ENCODE peak calls at places on chromosome 1, in six cellular contexts. One of them, this sample, is unnamed. For H3K9me2 and H3K4me1, the result is how much of the 10 kb centered on the place peaks cover.

GRCh38 chr1:161119379-161120061 is 1.6 kb downstream of the NIT1 start:
- DNase-seq in hepatocyte: peak
- DNase-seq in SK-N-SH: peak
- DNase-seq in PC-9: no peak
- DNase-seq in PC-3: peak
- DNase-seq in HCT116: peak
- DNase-seq in this sample: peak

GRCh38 chr1:159205225-159205624 is 550 bp downstream of the ACKR1 start:
- DNase-seq in hepatocyte: no peak
- DNase-seq in SK-N-SH: no peak
- DNase-seq in PC-9: no peak
- DNase-seq in PC-3: no peak
- DNase-seq in HCT116: no peak
- DNase-seq in this sample: no peak

GRCh38 chr1:206002833-206003532 is at the start of gene RAB7B:
- DNase-seq in hepatocyte: peak
- DNase-seq in SK-N-SH: no peak
- DNase-seq in PC-9: no peak
- DNase-seq in PC-3: peak
- DNase-seq in HCT116: no peak
- DNase-seq in this sample: no peak

GRCh38 chr1:36687312-36687711 is 204.6 kb upstream of the CSF3R start:
- DNase-seq in hepatocyte: no peak
- DNase-seq in SK-N-SH: no peak
- DNase-seq in PC-9: no peak
- DNase-seq in PC-3: no peak
- DNase-seq in HCT116: no peak
- DNase-seq in this sample: no peak

GRCh38 chr1:42317308-42317707 is 17.7 kb downstream of the FOXJ3 start:
- DNase-seq in hepatocyte: no peak
- DNase-seq in SK-N-SH: no peak
- DNase-seq in PC-9: no peak
- DNase-seq in PC-3: no peak
- DNase-seq in HCT116: no peak
- DNase-seq in this sample: no peak

GRCh38 chr1:45365051-45365450 is 24.8 kb upstream of the MUTYH start:
- DNase-seq in hepatocyte: no peak
- DNase-seq in SK-N-SH: no peak
- DNase-seq in PC-9: no peak
- DNase-seq in PC-3: no peak
- DNase-seq in HCT116: no peak
- DNase-seq in this sample: no peak

GRCh38 chr1:95086949-95087533 is 14.3 kb upstream of the ALG14 start:
- DNase-seq in hepatocyte: peak
- DNase-seq in SK-N-SH: no peak
- DNase-seq in PC-9: peak
- DNase-seq in PC-3: peak
- DNase-seq in HCT116: no peak
- DNase-seq in this sample: no peak

GRCh38 chr1:102970496-102971078 is 137.7 kb downstream of the COL11A1 start:
- DNase-seq in hepatocyte: peak
- DNase-seq in SK-N-SH: peak
- DNase-seq in PC-9: peak
- DNase-seq in PC-3: peak
- DNase-seq in HCT116: peak
- DNase-seq in this sample: peak

GRCh38 chr1:107264561-107264960 is 123.7 kb downstream of the NTNG1 start:
- DNase-seq in hepatocyte: no peak
- DNase-seq in SK-N-SH: no peak
- DNase-seq in PC-9: no peak
- DNase-seq in PC-3: peak
- DNase-seq in HCT116: no peak
- DNase-seq in this sample: no peak

GRCh38 chr1:40042337-40042736 is 1.8 kb downstream of the CAP1 start:
- DNase-seq in hepatocyte: no peak
- DNase-seq in SK-N-SH: no peak
- DNase-seq in PC-9: no peak
- DNase-seq in PC-3: peak
- DNase-seq in HCT116: no peak
- DNase-seq in this sample: no peak

GRCh38 chr1:109821221-109821669 is 57.5 kb upstream of the EPS8L3 start:
- DNase-seq in hepatocyte: peak
- DNase-seq in SK-N-SH: no peak
- DNase-seq in PC-9: peak
- DNase-seq in PC-3: peak
- DNase-seq in HCT116: no peak
- DNase-seq in this sample: no peak

GRCh38 chr1:40763742-40764532 is 19.6 kb upstream of the KCNQ4 start:
- DNase-seq in hepatocyte: no peak
- DNase-seq in SK-N-SH: no peak
- DNase-seq in PC-9: no peak
- DNase-seq in PC-3: no peak
- DNase-seq in HCT116: no peak
- DNase-seq in this sample: no peak

GRCh38 chr1:43858324-43858723 is 75.3 kb upstream of the ARTN start:
- DNase-seq in hepatocyte: peak
- DNase-seq in SK-N-SH: peak
- DNase-seq in PC-9: peak
- DNase-seq in PC-3: peak
- DNase-seq in HCT116: no peak
- DNase-seq in this sample: no peak

GRCh38 chr1:154819628-154820590 is 50.2 kb downstream of the KCNN3 start:
- DNase-seq in hepatocyte: peak
- DNase-seq in SK-N-SH: peak
- DNase-seq in PC-9: peak
- DNase-seq in PC-3: peak
- DNase-seq in HCT116: peak
- DNase-seq in this sample: peak

GRCh38 chr1:24878775-24879742 is 51.0 kb downstream of the RUNX3 start:
- DNase-seq in hepatocyte: no peak
- DNase-seq in SK-N-SH: no peak
- DNase-seq in PC-9: no peak
- DNase-seq in PC-3: peak
- DNase-seq in HCT116: no peak
- DNase-seq in this sample: no peak

GRCh38 chr1:31765516-31765915 is 1.4 kb upstream of the ADGRB2 start:
- DNase-seq in hepatocyte: no peak
- DNase-seq in SK-N-SH: no peak
- DNase-seq in PC-9: no peak
- DNase-seq in PC-3: no peak
- DNase-seq in HCT116: no peak
- DNase-seq in this sample: no peak

GRCh38 chr1:237043846-237044636 is 2.1 kb downstream of the RYR2 start:
- DNase-seq in hepatocyte: no peak
- DNase-seq in SK-N-SH: peak
- DNase-seq in PC-9: no peak
- DNase-seq in PC-3: no peak
- DNase-seq in HCT116: no peak
- DNase-seq in this sample: no peak

GRCh38 chr1:71921935-71922559 is 360.3 kb downstream of the NEGR1 start:
- DNase-seq in hepatocyte: no peak
- DNase-seq in SK-N-SH: no peak
- DNase-seq in PC-9: no peak
- DNase-seq in PC-3: no peak
- DNase-seq in HCT116: no peak
- DNase-seq in this sample: no peak

GRCh38 chr1:236451796-236452373 is 57.8 kb downstream of the EDARADD start:
- DNase-seq in hepatocyte: no peak
- DNase-seq in SK-N-SH: peak
- DNase-seq in PC-9: no peak
- DNase-seq in PC-3: peak
- DNase-seq in HCT116: peak
- DNase-seq in this sample: peak

GRCh38 chr1:43274125-43274803 is 4.5 kb downstream of the TMEM125 start:
- DNase-seq in hepatocyte: no peak
- DNase-seq in SK-N-SH: no peak
- DNase-seq in PC-9: peak
- DNase-seq in PC-3: peak
- DNase-seq in HCT116: no peak
- DNase-seq in this sample: peak

GRCh38 chr1:201119206-201119814 is 7.1 kb upstream of the CACNA1S start:
- DNase-seq in hepatocyte: peak
- DNase-seq in SK-N-SH: peak
- DNase-seq in PC-9: no peak
- DNase-seq in PC-3: peak
- DNase-seq in HCT116: peak
- DNase-seq in this sample: peak

GRCh38 chr1:94958081-94958480 is 31.2 kb upstream of the CNN3 start:
- DNase-seq in hepatocyte: no peak
- DNase-seq in SK-N-SH: no peak
- DNase-seq in PC-9: no peak
- DNase-seq in PC-3: no peak
- DNase-seq in HCT116: no peak
- DNase-seq in this sample: no peak

GRCh38 chr1:113980120-113980519 is 846 bp downstream of the OLFML3 start:
- DNase-seq in hepatocyte: peak
- DNase-seq in SK-N-SH: no peak
- DNase-seq in PC-9: no peak
- DNase-seq in PC-3: no peak
- DNase-seq in HCT116: no peak
- DNase-seq in this sample: no peak

GRCh38 chr1:59520759-59521442 is 224.0 kb downstream of the FGGY start:
- DNase-seq in hepatocyte: peak
- DNase-seq in SK-N-SH: no peak
- DNase-seq in PC-9: no peak
- DNase-seq in PC-3: no peak
- DNase-seq in HCT116: no peak
- DNase-seq in this sample: no peak

GRCh38 chr1:59523745-59524450 is 227.0 kb downstream of the FGGY start:
- DNase-seq in hepatocyte: no peak
- DNase-seq in SK-N-SH: no peak
- DNase-seq in PC-9: no peak
- DNase-seq in PC-3: no peak
- DNase-seq in HCT116: no peak
- DNase-seq in this sample: no peak

GRCh38 chr1:59522925-59523505 is 226.1 kb downstream of the FGGY start:
- DNase-seq in hepatocyte: peak
- DNase-seq in SK-N-SH: no peak
- DNase-seq in PC-9: no peak
- DNase-seq in PC-3: no peak
- DNase-seq in HCT116: no peak
- DNase-seq in this sample: no peak

GRCh38 chr1:59520194-59520593 is 223.3 kb downstream of the FGGY start:
- DNase-seq in hepatocyte: no peak
- DNase-seq in SK-N-SH: no peak
- DNase-seq in PC-9: no peak
- DNase-seq in PC-3: no peak
- DNase-seq in HCT116: no peak
- DNase-seq in this sample: no peak

GRCh38 chr1:59521456-59521855 is 224.6 kb downstream of the FGGY start:
- DNase-seq in hepatocyte: no peak
- DNase-seq in SK-N-SH: no peak
- DNase-seq in PC-9: no peak
- DNase-seq in PC-3: no peak
- DNase-seq in HCT116: no peak
- DNase-seq in this sample: no peak
- H3K27ac ChIP-seq in hepatocyte: peak
- H3K27ac ChIP-seq in SK-N-SH: no peak
- H3K27ac ChIP-seq in PC-9: no peak
- H3K27ac ChIP-seq in PC-3: no peak
- H3K27ac ChIP-seq in HCT116: no peak
- H3K27ac ChIP-seq in this sample: no peak

DNA sequence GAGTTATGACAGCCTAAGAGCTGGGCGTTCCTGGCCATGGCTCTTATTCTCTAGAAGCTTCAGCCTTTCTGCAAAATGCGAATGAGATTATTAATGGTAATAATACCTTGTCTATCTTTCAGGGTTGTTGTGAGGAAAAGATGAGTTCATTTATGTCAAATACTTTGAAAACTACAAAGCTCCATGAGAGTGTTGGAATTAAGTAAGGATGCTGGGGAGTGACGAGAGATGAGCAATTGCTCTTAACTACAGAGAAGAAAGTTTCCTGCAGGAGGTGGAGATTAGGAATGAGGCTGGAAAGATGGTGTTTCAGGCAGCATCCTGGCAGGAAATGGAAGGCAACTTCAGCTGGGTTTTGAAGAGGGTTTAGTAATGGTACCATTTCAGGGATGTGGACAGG is 124.2 kb downstream of the CACNA1E start:
- DNase-seq in hepatocyte: no peak
- DNase-seq in SK-N-SH: no peak
- DNase-seq in PC-9: no peak
- DNase-seq in PC-3: no peak
- DNase-seq in HCT116: no peak
- DNase-seq in this sample: no peak
- H3K9me2 ChIP-seq in hepatocyte: under half
- H3K9me2 ChIP-seq in SK-N-SH: under half
- H3K9me2 ChIP-seq in PC-9: under half
- H3K9me2 ChIP-seq in PC-3: under half
- H3K9me2 ChIP-seq in HCT116: under half
- H3K9me2 ChIP-seq in this sample: under half

GRCh38 chr1:9292361-9293240 is at the start of gene SPSB1:
- DNase-seq in hepatocyte: peak
- DNase-seq in SK-N-SH: peak
- DNase-seq in PC-9: peak
- DNase-seq in PC-3: peak
- DNase-seq in HCT116: no peak
- DNase-seq in this sample: peak

GRCh38 chr1:9293512-9294439 is 1.1 kb downstream of the SPSB1 start:
- DNase-seq in hepatocyte: peak
- DNase-seq in SK-N-SH: peak
- DNase-seq in PC-9: peak
- DNase-seq in PC-3: peak
- DNase-seq in HCT116: no peak
- DNase-seq in this sample: no peak

GRCh38 chr1:9293241-9293511 is 482 bp downstream of the SPSB1 start:
- DNase-seq in hepatocyte: no peak
- DNase-seq in SK-N-SH: no peak
- DNase-seq in PC-9: no peak
- DNase-seq in PC-3: no peak
- DNase-seq in HCT116: no peak
- DNase-seq in this sample: no peak

GRCh38 chr1:9289724-9290493 is 2.8 kb upstream of the SPSB1 start:
- DNase-seq in hepatocyte: peak
- DNase-seq in SK-N-SH: no peak
- DNase-seq in PC-9: peak
- DNase-seq in PC-3: peak
- DNase-seq in HCT116: no peak
- DNase-seq in this sample: no peak

DNA sequence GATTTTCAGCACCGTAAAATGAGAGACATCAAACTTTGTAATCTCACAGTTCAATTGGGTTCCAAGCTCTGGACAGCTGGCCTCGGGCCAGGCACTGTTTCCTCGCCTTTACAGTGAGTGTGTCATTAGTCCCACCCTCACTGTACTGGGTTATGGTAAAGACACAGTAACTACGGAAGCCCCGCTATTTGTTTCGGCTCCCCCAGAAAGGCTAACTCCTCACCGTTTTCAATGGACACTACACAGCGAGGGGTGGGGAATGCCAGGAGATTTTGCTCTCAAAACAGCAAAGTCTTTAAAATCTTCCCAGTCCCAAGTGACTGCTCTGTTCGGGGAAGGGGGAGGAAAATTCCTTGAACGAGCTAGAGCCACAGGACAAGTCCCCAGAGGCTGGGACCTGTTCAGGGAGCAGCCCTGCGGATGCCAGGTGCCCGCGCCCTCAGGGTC is 757 bp upstream of the SPSB1 start:
- DNase-seq in hepatocyte: peak
- DNase-seq in SK-N-SH: peak
- DNase-seq in PC-9: peak
- DNase-seq in PC-3: peak
- DNase-seq in HCT116: no peak
- DNase-seq in this sample: no peak
- H3K4me1 ChIP-seq in hepatocyte: under half
- H3K4me1 ChIP-seq in SK-N-SH: under half
- H3K4me1 ChIP-seq in PC-9: under half
- H3K4me1 ChIP-seq in PC-3: under half
- H3K4me1 ChIP-seq in HCT116: under half
- H3K4me1 ChIP-seq in this sample: under half

GRCh38 chr1:19212167-19212566 is 2.1 kb upstream of the UBR4 start:
- DNase-seq in hepatocyte: no peak
- DNase-seq in SK-N-SH: no peak
- DNase-seq in PC-9: no peak
- DNase-seq in PC-3: no peak
- DNase-seq in HCT116: no peak
- DNase-seq in this sample: no peak
- H3K27ac ChIP-seq in hepatocyte: peak
- H3K27ac ChIP-seq in SK-N-SH: peak
- H3K27ac ChIP-seq in PC-9: no peak
- H3K27ac ChIP-seq in PC-3: no peak
- H3K27ac ChIP-seq in HCT116: no peak
- H3K27ac ChIP-seq in this sample: no peak